ENCODE peak calls at places on chromosomes 1 and 21, in seven cellular contexts. A is 8988T; S is hypothalamus; Q is GF-D8; M is PC-3; D is stimulated activated CD8-positive, alpha-beta memory T cell treated with anti-CD3 and anti-CD28 coated beads, Interleukin-4, amount 100 ng/mL, for 4 hours; X is activated T-cell treated with anti-CD3 and anti-CD28 coated beads, Interleukin-2, amount 50 U/mL, for 72 hours. I is an unnamed sample.

GRCh38 chr1:93275634-93276295 is 69.9 kb upstream of the DR1 start:
- DNase-seq in A (no peak), S (no peak), Q (no peak), M (peak), D (no peak), X (no peak), I (no peak)

GRCh38 chr21:42414066-42414465 is 10.4 kb downstream of the UBASH3A start:
- DNase-seq in A (no peak), S (no peak), Q (no peak), M (no peak), D (no peak), X (no peak), I (no peak)

GRCh38 chr21:34344058-34344425 is 19.8 kb upstream of the KCNE2 start:
- DNase-seq in A (no peak), S (peak), Q (no peak), M (no peak), D (no peak), X (no peak), I (no peak)

GRCh38 chr1:96372881-96373280 is 348.7 kb upstream of the PTBP2 start:
- DNase-seq in A (no peak), S (no peak), Q (no peak), M (no peak), D (no peak), X (no peak), I (no peak)

GRCh38 chr21:45136927-45137611 is 62.7 kb downstream of the ADARB1 start:
- DNase-seq in A (peak), S (peak), Q (peak), M (peak), D (peak), X (peak), I (peak)

GRCh38 chr1:85146972-85147359 is 53.9 kb downstream of the SYDE2 start:
- DNase-seq in A (no peak), S (no peak), Q (no peak), M (peak), D (no peak), X (no peak), I (peak)

GRCh38 chr1:36203554-36204346 is 20.5 kb upstream of the THRAP3 start:
- DNase-seq in A (no peak), S (peak), Q (no peak), M (no peak), D (no peak), X (no peak), I (no peak)

GRCh38 chr1:85313888-85314696 is 37.7 kb upstream of the BCL10 start:
- DNase-seq in A (no peak), S (no peak), Q (no peak), M (peak), D (no peak), X (no peak), I (no peak)

GRCh38 chr1:43774359-43774758 is 67.0 kb downstream of the ST3GAL3 start:
- DNase-seq in A (no peak), S (no peak), Q (no peak), M (peak), D (no peak), X (no peak), I (no peak)

GRCh38 chr21:43911935-43912487 is 47.0 kb downstream of the AGPAT3 start:
- DNase-seq in A (no peak), S (no peak), Q (no peak), M (no peak), D (no peak), X (no peak), I (no peak)

GRCh38 chr1:14441302-14441741 is 157.2 kb upstream of the KAZN start:
- DNase-seq in A (no peak), S (no peak), Q (no peak), M (peak), D (no peak), X (no peak), I (no peak)

GRCh38 chr1:203592156-203592555 is 34.5 kb upstream of the ATP2B4 start:
- DNase-seq in A (no peak), S (peak), Q (no peak), M (no peak), D (no peak), X (no peak), I (no peak)

GRCh38 chr1:13813398-13814012 is 113.5 kb downstream of the PRDM2 start:
- DNase-seq in A (peak), S (no peak), Q (no peak), M (no peak), D (no peak), X (peak), I (peak)

GRCh38 chr1:187185389-187185788 is 356.6 kb downstream of the PLA2G4A start:
- DNase-seq in A (no peak), S (no peak), Q (no peak), M (peak), D (no peak), X (no peak), I (no peak)

GRCh38 chr1:201573030-201573429 is 34.1 kb downstream of the NAV1 start:
- DNase-seq in A (no peak), S (no peak), Q (no peak), M (no peak), D (no peak), X (no peak), I (no peak)

GRCh38 chr1:29631836-29632420 is 395.6 kb downstream of the PTPRU start:
- DNase-seq in A (no peak), S (no peak), Q (no peak), M (no peak), D (no peak), X (no peak), I (no peak)

GRCh38 chr1:183470147-183470960 is 1.9 kb upstream of the SMG7 start:
- DNase-seq in A (peak), S (peak), Q (peak), M (peak), D (peak), X (peak), I (peak)

GRCh38 chr1:223712856-223713494 is 636 bp downstream of the CAPN2 start:
- DNase-seq in A (no peak), S (no peak), Q (no peak), M (no peak), D (no peak), X (peak), I (no peak)

GRCh38 chr21:28770867-28771661 is 221.6 kb downstream of the LTN1 start:
- DNase-seq in A (no peak), S (no peak), Q (no peak), M (no peak), D (no peak), X (no peak), I (no peak)

GRCh38 chr1:181087400-181087901 is 1.0 kb upstream of the IER5 start:
- DNase-seq in A (no peak), S (no peak), Q (peak), M (no peak), D (no peak), X (no peak), I (peak)

GRCh38 chr1:109785446-109786106 is 21.9 kb upstream of the EPS8L3 start:
- DNase-seq in A (no peak), S (no peak), Q (no peak), M (no peak), D (no peak), X (no peak), I (no peak)

GRCh38 chr1:19010503-19010902 is 54.0 kb upstream of the IFFO2 start:
- DNase-seq in A (no peak), S (no peak), Q (no peak), M (peak), D (no peak), X (peak), I (no peak)

GRCh38 chr1:230280906-230281413 is 145.2 kb downstream of the PGBD5 start:
- DNase-seq in A (no peak), S (no peak), Q (no peak), M (no peak), D (no peak), X (no peak), I (no peak)

GRCh38 chr1:26349196-26349885 is 4.6 kb downstream of the CRYBG2 start:
- DNase-seq in A (no peak), S (no peak), Q (no peak), M (peak), D (no peak), X (no peak), I (no peak)

GRCh38 chr1:102097451-102097850 is 100.7 kb upstream of the OLFM3 start:
- DNase-seq in A (no peak), S (no peak), Q (no peak), M (peak), D (no peak), X (no peak), I (no peak)

GRCh38 chr1:16019580-16020277 is 1.9 kb upstream of the HSPB7 start:
- DNase-seq in A (no peak), S (peak), Q (no peak), M (no peak), D (no peak), X (no peak), I (no peak)

GRCh38 chr1:30273021-30273325 is 450.4 kb downstream of the MATN1 start:
- DNase-seq in A (no peak), S (no peak), Q (no peak), M (no peak), D (no peak), X (no peak), I (no peak)

GRCh38 chr1:47934243-47934805 is 62.9 kb downstream of the TRABD2B start:
- DNase-seq in A (no peak), S (no peak), Q (no peak), M (no peak), D (no peak), X (no peak), I (no peak)

GRCh38 chr1:24673336-24673735 is 30.2 kb downstream of the SRRM1 start:
- DNase-seq in A (no peak), S (no peak), Q (no peak), M (no peak), D (no peak), X (no peak), I (no peak)

GRCh38 chr1:211424018-211424417 is 67.9 kb downstream of the RD3 start:
- DNase-seq in A (no peak), S (no peak), Q (no peak), M (no peak), D (no peak), X (no peak), I (no peak)

GRCh38 chr1:117346206-117346928 is 20.9 kb upstream of the MAN1A2 start:
- DNase-seq in A (no peak), S (no peak), Q (no peak), M (peak), D (no peak), X (no peak), I (no peak)

I was measured in NAMALWA.